ENCODE peak calls at places on chromosomes 7 and 10, in seven cellular contexts. X, O, C, V, F, T and K are unnamed samples.

GRCh38 chr7:155000795-155001194 is 2.1 kb downstream of the PAXIP1 start:
- DNase-seq in X (no peak), O (no peak), C (no peak), V (no peak), F (no peak), T (no peak), K (no peak)

GRCh38 chr10:7788640-7789335 is 811 bp downstream of the ATP5F1C start:
- DNase-seq in X (no peak), O (peak; percentile 34), C (no peak), V (peak; percentile 28), F (no peak), T (no peak), K (peak; percentile 21)

GRCh38 chr7:34417781-34418180 is 240.2 kb upstream of the NPSR1 start:
- DNase-seq in X (no peak), O (no peak), C (no peak), V (no peak), F (no peak), T (no peak), K (no peak)

GRCh38 chr10:118841881-118842605 is 87.3 kb upstream of the CACUL1 start:
- DNase-seq in X (no peak), O (no peak), C (no peak), V (no peak), F (no peak), T (no peak), K (no peak)

GRCh38 chr10:90289037-90289436 is 568.8 kb downstream of the HTR7 start:
- DNase-seq in X (no peak), O (no peak), C (no peak), V (no peak), F (no peak), T (peak; percentile 33), K (no peak)

GRCh38 chr7:105098863-105099515 is 85.0 kb downstream of the KMT2E start:
- DNase-seq in X (no peak), O (no peak), C (no peak), V (no peak), F (no peak), T (no peak), K (peak; percentile 40)

GRCh38 chr7:29557954-29558353 is 5.7 kb upstream of the PRR15 start:
- DNase-seq in X (no peak), O (no peak), C (no peak), V (no peak), F (peak; percentile 20), T (no peak), K (no peak)

GRCh38 chr7:154953006-154953684 is 49.8 kb downstream of the PAXIP1 start:
- DNase-seq in X (peak; percentile 24), O (peak; percentile 63), C (peak; percentile 90), V (peak; percentile 38), F (peak; percentile 75), T (no peak), K (peak; percentile 54)

GRCh38 chr7:4185736-4186512 is 496.2 kb upstream of the FOXK1 start:
- DNase-seq in X (no peak), O (no peak), C (no peak), V (no peak), F (no peak), T (no peak), K (no peak)

GRCh38 chr10:536371-536925 is 153.0 kb downstream of the DIP2C start:
- DNase-seq in X (no peak), O (no peak), C (no peak), V (no peak), F (no peak), T (no peak), K (no peak)

GRCh38 chr7:149727541-149728476 is 45.6 kb downstream of the ZNF467 start:
- DNase-seq in X (no peak), O (no peak), C (no peak), V (no peak), F (no peak), T (no peak), K (no peak)

GRCh38 chr10:30915141-30915540 is 116.5 kb downstream of the ZNF438 start:
- DNase-seq in X (no peak), O (no peak), C (no peak), V (no peak), F (no peak), T (no peak), K (no peak)

GRCh38 chr7:91289633-91290260 is 25.5 kb downstream of the FZD1 start:
- DNase-seq in X (no peak), O (no peak), C (no peak), V (no peak), F (no peak), T (no peak), K (no peak)
- TF ChIP-seq JUND in X (no peak), O (no peak), C (no peak), V (no peak), F (no peak), T (no peak), K (no peak)

DNA sequence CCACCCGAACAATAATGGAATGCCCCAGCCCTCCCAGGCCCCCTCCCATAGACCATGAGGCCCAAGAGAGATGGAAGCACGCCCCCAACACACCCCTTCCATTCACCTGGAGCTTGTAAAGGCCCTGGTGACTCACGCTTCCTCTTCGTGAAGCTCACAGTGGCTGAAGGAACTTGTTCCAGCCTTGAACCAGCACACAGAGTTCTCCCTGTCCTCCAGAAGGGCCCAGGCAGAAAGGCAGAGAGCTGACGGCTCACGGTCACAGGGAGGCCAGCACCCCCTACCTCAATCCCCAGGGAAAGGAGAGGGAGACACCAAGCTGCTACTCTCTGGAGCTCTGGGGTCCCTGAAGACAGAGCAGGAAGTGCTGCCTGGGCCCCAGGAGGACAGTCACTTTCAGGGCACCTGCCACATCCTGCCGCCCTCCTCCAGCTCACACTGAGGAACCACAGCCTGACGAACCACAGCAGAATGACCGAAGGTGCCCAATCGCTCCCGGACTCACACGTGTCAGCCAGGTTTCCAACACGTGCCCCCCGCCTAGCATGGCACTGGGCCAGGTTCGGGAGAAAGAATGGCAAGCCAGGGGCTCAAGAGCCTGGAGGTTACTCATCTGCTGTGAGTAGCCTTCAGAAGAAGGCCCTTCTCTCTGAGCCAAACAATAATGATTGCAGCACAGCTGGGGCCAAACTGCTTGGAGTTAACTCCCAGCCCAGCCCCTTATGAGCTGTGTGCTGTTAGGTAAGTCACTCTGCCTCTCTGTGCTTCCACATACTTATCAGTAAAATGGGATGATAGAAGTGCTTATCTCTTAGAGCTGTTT is 52.8 kb downstream of the DLG5 start:
- DNase-seq in X (peak; percentile 73), O (no peak), C (no peak), V (peak; percentile 70), F (no peak), T (peak; percentile 64), K (no peak)
- TF ChIP-seq JUND in X (peak; percentile 68), O (no peak), C (no peak), V (no peak), F (no peak), T (no peak), K (no peak)

DNA sequence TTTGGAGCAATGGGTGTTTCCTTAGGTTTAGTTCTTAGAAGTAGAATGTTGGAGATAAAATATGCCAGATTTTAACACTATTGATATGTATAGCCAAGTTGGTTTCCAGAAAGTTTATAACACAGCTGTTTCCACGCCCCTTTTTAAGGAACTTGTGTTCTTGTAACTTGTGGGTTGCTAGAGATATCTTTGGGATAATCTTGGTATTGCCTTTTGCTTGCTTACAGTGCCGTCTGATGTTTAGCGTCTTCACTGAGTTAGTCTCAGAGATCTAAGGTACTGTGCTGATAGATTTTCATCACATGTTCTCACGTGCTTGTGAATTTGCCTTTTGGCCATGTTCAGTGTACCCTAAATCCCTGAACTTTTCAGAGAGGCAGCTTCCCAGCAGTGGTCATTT is 12.4 kb downstream of the TMEM248 start:
- DNase-seq in X (no peak), O (no peak), C (no peak), V (no peak), F (no peak), T (no peak), K (no peak)
- TF ChIP-seq JUND in X (no peak), O (no peak), C (no peak), V (no peak), F (no peak), T (no peak), K (no peak)

GRCh38 chr7:455110-455928 is 64.3 kb downstream of the PDGFA start:
- DNase-seq in X (no peak), O (peak; percentile 99), C (no peak), V (peak; percentile 76), F (peak; percentile 88), T (no peak), K (peak; percentile 54)
- TF ChIP-seq JUND in X (no peak), O (no peak), C (no peak), V (no peak), F (no peak), T (no peak), K (no peak)

GRCh38 chr7:50793115-50793946 is 10.6 kb upstream of the GRB10 start:
- DNase-seq in X (no peak), O (peak; percentile 67), C (peak; percentile 64), V (no peak), F (peak; percentile 86), T (no peak), K (peak; percentile 91)
- TF ChIP-seq JUND in X (no peak), O (no peak), C (no peak), V (no peak), F (no peak), T (no peak), K (no peak)

DNA sequence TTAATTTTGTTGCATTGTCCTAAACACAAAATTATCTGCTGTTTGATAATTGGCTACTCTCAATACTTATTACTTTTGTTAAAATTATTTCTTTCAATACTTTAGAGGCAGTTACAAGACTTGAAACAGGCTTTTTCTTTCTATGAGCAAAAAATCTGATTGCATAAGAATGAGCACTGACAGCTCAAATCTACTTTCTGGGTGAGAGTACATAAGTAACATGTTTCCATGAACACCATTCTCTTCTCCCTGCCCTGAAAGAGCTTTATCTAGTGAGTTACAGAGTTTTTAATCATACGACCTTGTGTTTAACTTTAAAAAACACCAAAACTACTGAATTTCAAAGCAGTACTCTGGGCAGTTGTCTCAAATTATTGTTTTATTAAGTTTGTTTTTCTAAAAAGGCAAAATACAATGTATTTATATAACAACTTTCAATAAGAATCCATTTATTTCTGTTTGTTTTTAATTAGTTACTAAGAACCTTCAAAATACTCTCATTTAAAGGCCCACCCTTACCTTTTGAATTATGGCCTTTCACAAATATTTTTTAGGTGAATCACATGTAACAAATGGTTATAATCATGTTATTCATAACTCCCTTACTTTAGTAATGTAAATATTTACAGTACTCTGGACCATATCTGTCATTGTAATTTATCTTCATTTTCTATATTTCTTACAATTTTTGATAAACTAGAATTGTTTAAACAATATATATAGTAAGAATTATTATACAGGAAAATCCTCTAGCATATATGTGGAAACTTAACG is 23.0 kb upstream of the TFAM start:
- DNase-seq in X (no peak), O (no peak), C (no peak), V (no peak), F (no peak), T (no peak), K (no peak)
- TF ChIP-seq JUND in X (no peak), O (no peak), C (no peak), V (no peak), F (no peak), T (no peak), K (no peak)

GRCh38 chr10:58818889-58819288 is 306.2 kb downstream of the BICC1 start:
- DNase-seq in X (no peak), O (no peak), C (no peak), V (peak; percentile 16), F (no peak), T (no peak), K (no peak)
- TF ChIP-seq JUND in X (no peak), O (no peak), C (no peak), V (no peak), F (no peak), T (no peak), K (no peak)

GRCh38 chr7:112204072-112204775 is 2.0 kb downstream of the DOCK4 start:
- DNase-seq in X (no peak), O (peak; percentile 39), C (no peak), V (no peak), F (no peak), T (no peak), K (no peak)
- TF ChIP-seq JUND in X (no peak), O (no peak), C (no peak), V (no peak), F (no peak), T (no peak), K (no peak)